ENCODE peak calls at places on chromosome 6, in seven cellular contexts. B is A549, Q is HCT116, S is K562, F is SK-N-SH, W is HepG2, Z is GM12878. H is an unnamed sample.

GRCh38 chr6:89008763-89009374 is 45.5 kb upstream of the RNGTT start:
- DNase-seq in W (no peak), Q (no peak), B (no peak), S (no peak), Z (no peak), F (no peak), H (no peak)

GRCh38 chr6:101761124-101761601 is 367.7 kb downstream of the GRIK2 start:
- DNase-seq in B (no peak), F (no peak), Q (no peak), S (no peak), W (no peak), Z (no peak), H (no peak)

GRCh38 chr6:7815716-7816115 is 89.8 kb downstream of the BMP6 start:
- DNase-seq in W (no peak), S (no peak), Z (no peak), F (no peak), Q (no peak), B (no peak), H (no peak)

GRCh38 chr6:4450237-4450636 is 314.9 kb upstream of the ECI2 start:
- DNase-seq in S (no peak), Z (no peak), B (no peak), Q (no peak), W (no peak), F (no peak), H (no peak)

GRCh38 chr6:3911614-3912336 is 62.6 kb downstream of the FAM50B start:
- DNase-seq in F (peak), Z (no peak), Q (peak), W (peak), B (peak), S (peak), H (no peak)

GRCh38 chr6:125953502-125953875 is 3.1 kb upstream of the HINT3 start:
- DNase-seq in S (no peak), F (no peak), W (peak), Z (no peak), Q (no peak), B (no peak), H (peak)

GRCh38 chr6:39357998-39358686 is 35.6 kb upstream of the KCNK16 start:
- DNase-seq in Z (no peak), F (peak), S (no peak), B (no peak), Q (no peak), W (no peak), H (no peak)

GRCh38 chr6:137352859-137353258 is 133.7 kb upstream of the IFNGR1 start:
- DNase-seq in W (peak), B (no peak), Z (no peak), Q (no peak), F (no peak), S (no peak), H (no peak)

GRCh38 chr6:135097172-135097571 is 42.5 kb upstream of the HBS1L start:
- DNase-seq in S (peak), F (no peak), Z (no peak), B (no peak), W (no peak), Q (no peak), H (no peak)

GRCh38 chr6:137717074-137718073 is 149.7 kb upstream of the TNFAIP3 start:
- DNase-seq in Q (no peak), W (no peak), S (no peak), Z (no peak), B (no peak), F (no peak), H (peak)

GRCh38 chr6:131948221-131948661 is 2.9 kb downstream of the CCN2 start:
- DNase-seq in F (no peak), Z (no peak), S (no peak), Q (no peak), B (no peak), W (peak), H (no peak)

GRCh38 chr6:35729349-35729678 is 7.5 kb upstream of the ARMC12 start:
- DNase-seq in S (no peak), W (no peak), Q (no peak), B (no peak), F (no peak), Z (no peak), H (no peak)

GRCh38 chr6:45704056-45704790 is 311.4 kb downstream of the CLIC5 start:
- DNase-seq in B (no peak), Z (no peak), W (no peak), Q (no peak), F (no peak), S (no peak), H (peak)

GRCh38 chr6:5337573-5337972 is 76.3 kb downstream of the FARS2 start:
- DNase-seq in F (no peak), W (no peak), Q (no peak), S (no peak), B (no peak), Z (no peak), H (peak)

GRCh38 chr6:96948631-96949030 is 24.1 kb downstream of the KLHL32 start:
- DNase-seq in S (no peak), B (no peak), F (no peak), Z (no peak), Q (no peak), W (no peak), H (no peak)

GRCh38 chr6:52027699-52028098 is 59.7 kb downstream of the PKHD1 start:
- DNase-seq in W (no peak), Z (no peak), B (no peak), S (no peak), F (no peak), Q (no peak), H (no peak)

GRCh38 chr6:89566930-89567634 is 71.5 kb downstream of the LYRM2 start:
- DNase-seq in Q (no peak), Z (no peak), B (no peak), W (peak), F (no peak), S (no peak), H (peak)

GRCh38 chr6:144349690-144350132 is 64.6 kb downstream of the UTRN start:
- DNase-seq in B (no peak), Q (peak), Z (peak), S (peak), F (no peak), W (peak), H (no peak)

GRCh38 chr6:72203983-72204382 is 317.6 kb downstream of the RIMS1 start:
- DNase-seq in Z (no peak), F (no peak), S (no peak), B (no peak), Q (no peak), W (no peak), H (no peak)

GRCh38 chr6:63537126-63537958 is 34.9 kb upstream of the LOC128125822 start:
- DNase-seq in B (no peak), F (no peak), W (no peak), S (no peak), Q (no peak), Z (peak), H (no peak)
- H3K4me2 ChIP-seq in B (peak), F (no peak), W (no peak), S (no peak), Q (no peak), Z (peak), H (no peak)

GRCh38 chr6:168219167-168219566 is 100.4 kb downstream of the DACT2 start:
- DNase-seq in Z (no peak), B (no peak), S (no peak), Q (no peak), F (no peak), W (no peak), H (no peak)

GRCh38 chr6:168222261-168222660 is 97.3 kb downstream of the DACT2 start:
- DNase-seq in S (no peak), Z (no peak), B (no peak), Q (no peak), F (no peak), W (no peak), H (no peak)

GRCh38 chr6:168221497-168222079 is 98.0 kb downstream of the DACT2 start:
- DNase-seq in B (no peak), Z (no peak), W (no peak), Q (no peak), F (no peak), S (no peak), H (no peak)

GRCh38 chr6:168219804-168220203 is 99.8 kb downstream of the DACT2 start:
- DNase-seq in Q (no peak), Z (no peak), F (no peak), S (no peak), W (no peak), B (no peak), H (no peak)

GRCh38 chr6:168221000-168221399 is 98.6 kb downstream of the DACT2 start:
- DNase-seq in Q (no peak), W (no peak), F (no peak), Z (no peak), B (no peak), S (no peak), H (no peak)
- TF ChIP-seq REST in Q (no peak), W (no peak), F (no peak), Z (no peak), B (no peak), S (no peak), H (no peak)

DNA sequence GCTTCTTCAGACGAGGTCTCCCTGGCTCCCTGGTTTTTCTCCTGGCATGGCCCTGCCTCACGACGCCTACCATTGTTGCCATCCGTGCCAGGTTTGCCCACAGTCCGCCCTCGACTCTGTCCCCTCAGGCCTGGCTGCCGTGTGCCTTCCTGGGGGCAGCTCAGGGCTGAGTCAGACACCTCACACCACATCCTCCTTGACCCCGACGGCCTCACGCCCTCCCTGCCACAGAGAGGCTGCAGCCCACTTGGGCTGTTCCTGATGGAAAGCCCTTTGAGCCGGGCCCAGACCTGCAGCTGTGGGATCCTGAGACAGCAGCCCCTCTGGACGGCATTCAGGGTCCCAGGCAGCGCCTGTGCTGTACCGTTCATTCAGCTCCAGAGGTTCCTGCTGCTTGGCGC is 108.3 kb downstream of the PSMB1 start:
- DNase-seq in Z (no peak), Q (no peak), F (peak), W (no peak), B (no peak), S (no peak), H (no peak)
- H3K4me2 ChIP-seq in Z (no peak), Q (no peak), F (no peak), W (no peak), B (no peak), S (no peak), H (no peak)

GRCh38 chr6:14501240-14501639 is 383.7 kb downstream of the CD83 start:
- DNase-seq in Q (no peak), B (no peak), S (no peak), F (no peak), Z (no peak), W (no peak), H (no peak)

GRCh38 chr6:14498748-14499147 is 381.2 kb downstream of the CD83 start:
- DNase-seq in Q (no peak), F (no peak), B (no peak), S (no peak), W (no peak), Z (no peak), H (no peak)

GRCh38 chr6:14499309-14499708 is 381.7 kb downstream of the CD83 start:
- DNase-seq in B (no peak), F (no peak), Q (no peak), W (no peak), S (no peak), Z (no peak), H (no peak)

GRCh38 chr6:14501914-14502313 is 384.3 kb downstream of the CD83 start:
- DNase-seq in Z (no peak), F (no peak), S (no peak), W (no peak), Q (no peak), B (no peak), H (no peak)

DNA sequence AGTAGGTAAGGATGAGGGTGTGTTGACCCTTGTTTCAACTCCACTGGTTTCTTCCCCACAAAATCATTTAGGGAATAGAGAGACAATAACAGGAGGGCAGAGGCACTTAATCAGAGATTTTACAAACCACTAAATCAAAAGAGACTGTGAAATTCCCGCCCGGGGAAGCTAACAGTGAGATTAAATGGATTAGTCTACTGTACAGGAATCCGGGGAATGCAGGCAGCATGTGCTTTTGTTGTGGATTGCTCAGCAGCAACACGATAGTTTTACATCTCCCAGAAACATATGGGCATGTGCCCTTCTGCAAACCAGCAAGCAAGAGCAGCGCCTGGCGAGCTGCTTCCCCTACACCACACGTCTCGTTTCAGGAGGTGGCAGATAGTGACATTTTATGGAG is 382.2 kb downstream of the CD83 start:
- DNase-seq in Q (peak), S (no peak), B (no peak), F (no peak), W (no peak), Z (no peak), H (peak)
- TF ChIP-seq REST in Q (no peak), S (no peak), B (no peak), F (no peak), W (no peak), Z (no peak), H (no peak)

DNA sequence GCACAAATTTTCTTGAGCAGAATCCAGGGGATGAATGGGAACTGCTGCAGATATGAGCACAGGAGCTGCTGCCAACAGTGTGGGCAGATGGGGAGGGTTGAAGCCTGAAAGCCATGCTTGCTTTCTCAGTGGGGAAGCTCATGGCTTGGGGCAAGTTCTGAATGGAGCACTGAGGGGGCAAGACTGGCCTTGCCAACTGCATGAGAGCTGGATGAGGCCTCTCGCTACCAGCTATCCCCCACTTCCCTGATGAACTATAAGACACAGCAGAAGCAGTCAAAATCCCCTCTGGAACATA is 28.3 kb downstream of the TREM1 start:
- DNase-seq in W (no peak), Z (no peak), B (no peak), S (no peak), F (no peak), Q (no peak), H (no peak)
- H3K4me2 ChIP-seq in W (no peak), Z (no peak), B (no peak), S (no peak), F (no peak), Q (no peak), H (no peak)

DNA sequence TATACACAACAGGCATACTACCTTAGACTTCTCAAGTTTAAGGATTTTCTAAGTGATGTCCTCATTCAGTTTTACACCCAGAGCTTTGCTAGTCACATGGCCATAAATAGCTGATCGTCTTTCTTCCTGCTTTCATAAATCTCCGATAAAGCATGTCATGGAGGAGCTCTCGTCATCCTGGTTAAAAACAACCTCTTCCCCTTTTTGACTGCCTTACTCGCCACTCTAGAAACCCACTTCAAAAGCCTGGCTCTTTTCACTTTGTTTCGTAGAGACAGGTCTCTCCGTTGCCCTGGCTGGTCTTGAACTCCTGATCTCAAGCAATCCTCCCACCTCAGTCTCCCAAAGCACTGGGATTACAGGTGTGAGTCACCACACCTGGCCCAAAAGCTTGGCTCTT is 67.0 kb upstream of the SMIM29 start:
- DNase-seq in Q (no peak), W (no peak), F (no peak), B (no peak), Z (peak), S (peak), H (no peak)
- TF ChIP-seq REST in Q (no peak), W (no peak), F (no peak), B (no peak), Z (no peak), S (no peak), H (no peak)

DNA sequence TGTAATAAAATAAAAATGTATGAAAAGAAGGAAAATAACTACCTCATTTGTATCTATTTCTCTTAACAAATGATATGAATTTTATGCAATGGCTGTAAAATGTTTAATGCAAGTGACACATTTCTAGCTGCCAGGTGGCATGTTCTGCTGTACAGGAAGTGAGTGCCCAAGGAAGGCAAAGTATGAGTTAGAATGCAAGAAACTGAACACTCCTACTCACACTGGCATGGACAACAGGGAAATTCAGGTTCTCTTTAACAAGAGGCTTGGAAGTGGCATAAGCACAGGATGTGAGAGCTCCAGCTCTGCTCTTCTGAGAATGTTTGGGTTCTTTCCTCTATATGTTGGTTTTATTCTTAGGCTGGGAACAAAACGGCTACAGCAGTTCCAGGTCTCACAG is 20.4 kb upstream of the LAMA4 start:
- DNase-seq in S (no peak), W (no peak), Z (no peak), B (no peak), F (no peak), Q (no peak), H (no peak)
- H3K4me2 ChIP-seq in S (no peak), W (no peak), Z (no peak), B (no peak), F (no peak), Q (no peak), H (no peak)

DNA sequence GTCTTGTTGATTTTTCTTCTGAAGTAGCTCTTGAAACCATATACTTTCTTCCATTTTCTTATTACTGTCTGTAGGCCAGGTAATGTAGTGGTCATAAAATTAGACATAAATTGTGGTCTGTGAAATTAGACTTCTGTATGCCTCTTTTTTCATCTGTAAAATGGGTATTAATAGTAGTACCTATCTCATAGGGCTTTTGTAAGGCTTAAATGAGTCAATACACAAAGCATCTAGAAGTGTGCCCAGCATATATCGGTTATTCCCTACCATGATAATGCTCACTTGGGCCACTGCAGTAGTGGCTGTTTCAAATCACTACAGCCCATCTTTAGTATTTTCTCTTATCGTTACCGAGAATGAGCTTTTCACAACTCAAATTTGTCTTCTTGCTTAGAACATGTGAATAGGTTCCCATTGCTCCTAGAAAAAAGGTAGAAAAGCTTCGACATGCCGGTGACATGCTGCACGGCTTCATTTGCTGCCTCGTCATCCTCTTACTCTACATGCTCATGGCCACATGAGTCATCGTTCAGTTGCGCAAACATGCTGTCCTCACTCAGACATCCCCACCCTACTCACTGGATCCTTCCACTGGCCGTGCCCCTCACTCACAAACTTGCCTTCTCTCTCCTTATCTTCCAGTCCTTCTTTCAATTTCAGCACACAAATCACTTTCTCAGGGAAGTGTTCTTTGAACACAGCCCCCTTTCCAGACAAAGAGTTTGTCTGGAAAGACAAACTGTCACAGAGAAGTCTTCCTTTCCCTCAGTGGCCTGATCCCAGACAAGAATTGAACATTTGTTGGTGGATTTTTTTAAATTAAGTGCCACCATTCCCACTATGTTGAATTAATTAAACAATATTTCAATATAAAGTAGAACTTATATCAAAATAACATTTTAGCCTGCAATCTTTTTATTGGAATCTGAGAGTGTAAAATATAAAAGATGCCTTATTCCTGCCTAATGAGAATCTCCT is 32.2 kb upstream of the ERVFRD-1 start:
- DNase-seq in W (peak), F (no peak), Z (no peak), S (peak), Q (peak), B (peak), H (no peak)
- TF ChIP-seq REST in W (no peak), F (no peak), Z (no peak), S (no peak), Q (no peak), B (no peak), H (no peak)

DNA sequence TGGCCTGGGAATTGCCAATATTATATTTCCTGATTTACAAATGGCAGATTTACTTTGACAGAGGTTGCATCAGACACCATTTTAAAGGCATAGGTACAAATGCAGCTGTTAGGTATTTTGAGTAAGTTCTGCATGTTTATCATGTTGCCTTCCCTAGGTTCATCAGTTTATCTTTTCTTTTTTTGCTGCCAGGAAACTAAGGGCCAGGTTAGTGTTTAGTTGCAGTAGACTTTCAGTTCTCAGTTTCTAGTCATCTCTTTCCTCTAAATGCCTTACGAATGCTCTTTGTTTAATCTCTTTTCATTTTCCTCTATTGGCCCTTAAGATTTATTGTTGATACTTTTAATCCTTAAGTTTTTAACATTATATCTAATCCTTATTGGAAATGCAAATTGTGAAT is 129.9 kb downstream of the SMAP1 start:
- DNase-seq in B (no peak), F (no peak), Z (peak), W (no peak), Q (no peak), S (no peak), H (no peak)
- H3K4me2 ChIP-seq in B (no peak), F (no peak), Z (no peak), W (no peak), Q (no peak), S (no peak), H (no peak)

H was measured in GM23338.